ENCODE peak calls at places on chromosomes 7 and 10, in four cellular contexts. A is SK-N-SH, X is endothelial cell of umbilical vein, H is HCT116. M is an unnamed sample.

GRCh38 chr10:8453587-8453986 is 399.1 kb downstream of the GATA3 start:
- DNase-seq in A (no peak), X (peak; percentile 16), H (no peak), M (no peak)

GRCh38 chr10:120465138-120465537 is 8.1 kb downstream of the PLPP4 start:
- DNase-seq in A (no peak), X (no peak), H (no peak), M (no peak)

GRCh38 chr7:95435422-95435780 is 573 bp upstream of the PON2 start:
- DNase-seq in A (no peak), X (no peak), H (no peak), M (no peak)

GRCh38 chr10:3455385-3456334 is 283.1 kb upstream of the PITRM1 start:
- DNase-seq in A (no peak), X (peak; percentile 78), H (no peak), M (no peak)

GRCh38 chr10:24974978-24975377 is 22.6 kb upstream of the PRTFDC1 start:
- DNase-seq in A (no peak), X (no peak), H (no peak), M (no peak)

GRCh38 chr7:87592300-87592699 is 8.4 kb downstream of the ABCB1 start:
- DNase-seq in A (no peak), X (no peak), H (no peak), M (no peak)

GRCh38 chr7:158649279-158649678 is 55.3 kb downstream of the NCAPG2 start:
- DNase-seq in A (peak; percentile 70), X (peak; percentile 77), H (no peak), M (no peak)

GRCh38 chr7:11235491-11235890 is 261.8 kb downstream of the PHF14 start:
- DNase-seq in A (no peak), X (no peak), H (no peak), M (no peak)

GRCh38 chr10:35470535-35470934 is 134.2 kb downstream of the CCNY start:
- DNase-seq in A (peak; percentile 55), X (peak; percentile 20), H (no peak), M (no peak)

GRCh38 chr10:63765126-63765525 is 243.9 kb downstream of the REEP3 start:
- DNase-seq in A (no peak), X (no peak), H (no peak), M (no peak)

GRCh38 chr7:28152594-28152993 is 28.0 kb downstream of the JAZF1 start:
- DNase-seq in A (no peak), X (no peak), H (no peak), M (no peak)

GRCh38 chr7:94375713-94376112 is 19.0 kb upstream of the COL1A2 start:
- DNase-seq in A (no peak), X (peak; percentile 82), H (no peak), M (no peak)

GRCh38 chr10:102611514-102612095 is 32.7 kb upstream of the TRIM8 start:
- DNase-seq in A (no peak), X (peak; percentile 73), H (no peak), M (no peak)

GRCh38 chr7:70042533-70042932 is 444.3 kb downstream of the AUTS2 start:
- DNase-seq in A (peak; percentile 31), X (no peak), H (no peak), M (peak; percentile 77)

GRCh38 chr7:123849855-123850254 is 4.9 kb downstream of the HYAL4 start:
- DNase-seq in A (no peak), X (no peak), H (no peak), M (no peak)

GRCh38 chr10:51629969-51630617 is 69.3 kb downstream of the CSTF2T start:
- DNase-seq in A (no peak), X (no peak), H (no peak), M (no peak)

GRCh38 chr7:100546868-100547800 is 8.1 kb downstream of the AGFG2 start:
- DNase-seq in A (no peak), X (peak; percentile 50), H (no peak), M (no peak)

GRCh38 chr7:92698237-92698841 is 108.1 kb upstream of the FAM133B start:
- DNase-seq in A (peak; percentile 68), X (peak; percentile 95), H (peak; percentile 48), M (no peak)

GRCh38 chr7:134870781-134871180 is 91.3 kb downstream of the CALD1 start:
- DNase-seq in A (no peak), X (peak; percentile 58), H (no peak), M (no peak)

GRCh38 chr7:118327179-118327578 is 102.7 kb downstream of the ANKRD7 start:
- DNase-seq in A (no peak), X (no peak), H (no peak), M (no peak)

GRCh38 chr10:131943021-131943814 is 38.5 kb downstream of the BNIP3 start:
- DNase-seq in A (peak; percentile 69), X (no peak), H (no peak), M (peak; percentile 51)

GRCh38 chr10:101892782-101893391 is 49.3 kb upstream of the KCNIP2 start:
- DNase-seq in A (no peak), X (no peak), H (no peak), M (no peak)

GRCh38 chr10:92366412-92367021 is 75.5 kb downstream of the MARCHF5 start:
- DNase-seq in A (no peak), X (no peak), H (no peak), M (no peak)

GRCh38 chr7:121187676-121188075 is 141.1 kb upstream of the WNT16 start:
- DNase-seq in A (no peak), X (no peak), H (no peak), M (peak; percentile 38)

GRCh38 chr10:77165445-77166316 is 471.9 kb downstream of the KCNMA1 start:
- DNase-seq in A (peak; percentile 54), X (peak; percentile 77), H (peak; percentile 51), M (peak; percentile 82)

GRCh38 chr10:88979153-88979562 is 11.4 kb upstream of the FAS start:
- DNase-seq in A (no peak), X (no peak), H (no peak), M (no peak)

GRCh38 chr7:40859965-40860543 is 725.2 kb downstream of the SUGCT start:
- DNase-seq in A (no peak), X (no peak), H (no peak), M (no peak)

GRCh38 chr10:133033742-133034048 is 54.0 kb upstream of the ADGRA1 start:
- DNase-seq in A (no peak), X (no peak), H (no peak), M (no peak)

GRCh38 chr7:115033917-115034459 is 112.1 kb downstream of the MDFIC start:
- DNase-seq in A (no peak), X (no peak), H (no peak), M (no peak)

GRCh38 chr7:115034515-115034914 is 112.6 kb downstream of the MDFIC start:
- DNase-seq in A (no peak), X (no peak), H (no peak), M (no peak)

GRCh38 chr7:115037128-115037802 is 115.4 kb downstream of the MDFIC start:
- DNase-seq in A (no peak), X (no peak), H (no peak), M (no peak)

GRCh38 chr7:115040526-115040925 is 118.6 kb downstream of the MDFIC start:
- DNase-seq in A (no peak), X (no peak), H (no peak), M (no peak)

GRCh38 chr7:115038158-115038557 is 116.3 kb downstream of the MDFIC start:
- DNase-seq in A (no peak), X (no peak), H (no peak), M (no peak)
- TF ChIP-seq MAX in A (no peak), X (no peak), H (no peak), M (no peak)

GRCh38 chr7:115618676-115619075 is 411.9 kb downstream of the TFEC start:
- DNase-seq in A (no peak), X (peak; percentile 66), H (no peak), M (no peak)
- TF ChIP-seq MAX in A (no peak), X (no peak), H (no peak), M (no peak)

GRCh38 chr10:72503241-72503640 is 122.6 kb downstream of the MICU1 start:
- DNase-seq in A (no peak), X (no peak), H (no peak), M (peak; percentile 91)
- TF ChIP-seq MAX in A (no peak), X (no peak), H (no peak), M (peak; percentile 60)

GRCh38 chr10:593421-593820 is 96.0 kb downstream of the DIP2C start:
- DNase-seq in A (no peak), X (no peak), H (no peak), M (no peak)

GRCh38 chr10:594584-595270 is 94.7 kb downstream of the DIP2C start:
- DNase-seq in A (no peak), X (no peak), H (no peak), M (no peak)

GRCh38 chr10:593016-593415 is 96.5 kb downstream of the DIP2C start:
- DNase-seq in A (no peak), X (no peak), H (no peak), M (no peak)

GRCh38 chr10:595473-595872 is 94.0 kb downstream of the DIP2C start:
- DNase-seq in A (no peak), X (no peak), H (no peak), M (no peak)

GRCh38 chr10:593901-594457 is 95.5 kb downstream of the DIP2C start:
- DNase-seq in A (no peak), X (no peak), H (no peak), M (no peak)
- TF ChIP-seq MAX in A (no peak), X (no peak), H (no peak), M (no peak)

DNA sequence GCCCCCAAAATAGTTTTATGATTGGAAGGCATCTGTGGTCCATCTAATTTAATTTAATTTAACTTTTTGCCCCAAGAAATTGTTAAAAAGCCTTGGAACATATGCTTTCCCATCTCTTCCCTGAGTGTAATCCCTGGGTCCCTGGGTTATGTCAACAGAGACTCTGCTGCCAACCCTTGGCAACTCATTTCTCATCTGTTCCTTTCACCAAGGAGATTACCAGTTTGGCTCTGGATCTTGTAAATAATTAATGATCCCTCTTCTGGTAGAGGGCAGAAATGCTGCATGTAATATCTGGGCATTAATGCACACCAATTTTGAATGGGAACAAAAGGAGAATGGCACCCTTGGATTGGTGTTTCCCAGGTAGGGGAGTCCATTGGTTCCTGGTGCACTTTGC is 514.2 kb downstream of the CCSER2 start:
- DNase-seq in A (no peak), X (no peak), H (no peak), M (no peak)
- TF ChIP-seq MAX in A (no peak), X (no peak), H (no peak), M (no peak)

GRCh38 chr7:26292768-26293560 is 1.3 kb downstream of the SNX10 start:
- DNase-seq in A (peak; percentile 34), X (no peak), H (no peak), M (peak; percentile 71)
- TF ChIP-seq MAX in A (no peak), X (no peak), H (no peak), M (no peak)

GRCh38 chr7:108358553-108358952 is 97.7 kb downstream of the NRCAM start:
- DNase-seq in A (peak; percentile 47), X (no peak), H (no peak), M (no peak)
- TF ChIP-seq MAX in A (no peak), X (no peak), H (no peak), M (no peak)

M was measured in NB4.